ENCODE peak calls at places on chromosomes 7 and 10, in eight cellular contexts. G is progenitor cell of endocrine pancreas; S is ureter; I is astrocyte of the cerebellum; Q is coronary artery; Y is GM04504; V is activated CD4-positive, alpha-beta T cell treated with anti-CD3 and anti-CD28 coated beads for 4 hours; Z is Daoy. T is an unnamed sample.

GRCh38 chr7:105173586-105173985 is 159.6 kb downstream of the KMT2E start:
- DNase-seq in G (no peak), S (no peak), I (no peak), Q (no peak), Y (no peak), V (no peak), Z (no peak), T (no peak)

GRCh38 chr10:64658528-64658927 is 1137.3 kb downstream of the REEP3 start:
- DNase-seq in G (no peak), S (no peak), I (no peak), Q (no peak), Y (no peak), V (no peak), Z (no peak), T (no peak)

GRCh38 chr10:78920011-78920410 is 148.8 kb upstream of the ZMIZ1 start:
- DNase-seq in G (no peak), S (no peak), I (no peak), Q (no peak), Y (no peak), V (no peak), Z (no peak), T (no peak)

GRCh38 chr10:48609899-48610584 is 5.2 kb upstream of the ARHGAP22 start:
- DNase-seq in G (no peak), S (no peak), I (no peak), Q (peak), Y (no peak), V (no peak), Z (no peak), T (peak)

GRCh38 chr7:151199196-151199874 is 11.0 kb downstream of the H2BK1 start:
- DNase-seq in G (no peak), S (no peak), I (no peak), Q (no peak), Y (no peak), V (no peak), Z (no peak), T (no peak)

GRCh38 chr7:25820432-25821040 is 331.5 kb upstream of the NFE2L3 start:
- DNase-seq in G (no peak), S (no peak), I (no peak), Q (no peak), Y (no peak), V (no peak), Z (peak), T (no peak)

GRCh38 chr10:14023612-14024348 is 306.9 kb downstream of the FRMD4A start:
- DNase-seq in G (no peak), S (no peak), I (no peak), Q (no peak), Y (no peak), V (no peak), Z (no peak), T (no peak)

GRCh38 chr10:82394122-82394521 is 519.1 kb downstream of the NRG3 start:
- DNase-seq in G (no peak), S (no peak), I (no peak), Q (no peak), Y (no peak), V (no peak), Z (no peak), T (no peak)

GRCh38 chr10:114996542-114996941 is 58.5 kb downstream of the TRUB1 start:
- DNase-seq in G (no peak), S (no peak), I (no peak), Q (no peak), Y (no peak), V (no peak), Z (peak), T (no peak)

GRCh38 chr10:126153686-126154628 is 234.3 kb downstream of the ADAM12 start:
- DNase-seq in G (no peak), S (no peak), I (peak), Q (no peak), Y (no peak), V (no peak), Z (no peak), T (no peak)

GRCh38 chr7:412313-412710 is 107.3 kb downstream of the PDGFA start:
- DNase-seq in G (no peak), S (no peak), I (no peak), Q (no peak), Y (no peak), V (no peak), Z (no peak), T (no peak)

GRCh38 chr10:78185693-78186055 is 152.0 kb downstream of the RPS24 start:
- DNase-seq in G (no peak), S (no peak), I (no peak), Q (no peak), Y (no peak), V (no peak), Z (no peak), T (no peak)

GRCh38 chr7:123220396-123220795 is 20.6 kb upstream of the SLC13A1 start:
- DNase-seq in G (no peak), S (no peak), I (no peak), Q (no peak), Y (no peak), V (no peak), Z (no peak), T (no peak)

GRCh38 chr7:98617051-98617959 is at the start of gene NPTX2:
- DNase-seq in G (peak), S (no peak), I (no peak), Q (no peak), Y (no peak), V (no peak), Z (peak), T (no peak)

GRCh38 chr10:73771722-73772279 is 10.0 kb upstream of the CHCHD1 start:
- DNase-seq in G (peak), S (peak), I (peak), Q (no peak), Y (peak), V (peak), Z (peak), T (no peak)

GRCh38 chr10:56623064-56623463 is 262.0 kb upstream of the ZWINT start:
- DNase-seq in G (no peak), S (no peak), I (no peak), Q (no peak), Y (no peak), V (no peak), Z (no peak), T (no peak)

GRCh38 chr7:2247141-2247985 is 5.3 kb downstream of the NUDT1 start:
- DNase-seq in G (peak), S (no peak), I (no peak), Q (no peak), Y (no peak), V (no peak), Z (peak), T (no peak)

GRCh38 chr10:29688230-29688634 is 53.5 kb upstream of the SVIL start:
- DNase-seq in G (no peak), S (no peak), I (no peak), Q (no peak), Y (no peak), V (no peak), Z (peak), T (peak)

GRCh38 chr10:18238875-18239485 is 98.8 kb downstream of the CACNB2 start:
- DNase-seq in G (no peak), S (no peak), I (peak), Q (no peak), Y (no peak), V (no peak), Z (peak), T (no peak)

GRCh38 chr10:56653289-56653688 is 292.2 kb upstream of the ZWINT start:
- DNase-seq in G (no peak), S (no peak), I (no peak), Q (no peak), Y (no peak), V (no peak), Z (no peak), T (no peak)

GRCh38 chr7:29642494-29643155 is 79.0 kb downstream of the PRR15 start:
- DNase-seq in G (no peak), S (no peak), I (no peak), Q (no peak), Y (no peak), V (no peak), Z (no peak), T (no peak)

GRCh38 chr10:67836491-67836890 is 1.5 kb downstream of the DNAJC12 start:
- DNase-seq in G (no peak), S (no peak), I (no peak), Q (no peak), Y (no peak), V (no peak), Z (no peak), T (no peak)

GRCh38 chr7:122675011-122675410 is 23.9 kb downstream of the RNF133 start:
- DNase-seq in G (no peak), S (no peak), I (no peak), Q (no peak), Y (peak), V (no peak), Z (peak), T (no peak)

GRCh38 chr7:2554654-2555053 is 670 bp downstream of the BRAT1 start:
- DNase-seq in G (no peak), S (no peak), I (no peak), Q (no peak), Y (no peak), V (no peak), Z (no peak), T (no peak)

GRCh38 chr10:124357583-124357930 is 61.2 kb downstream of the OAT start:
- DNase-seq in G (no peak), S (no peak), I (no peak), Q (no peak), Y (no peak), V (no peak), Z (no peak), T (no peak)

GRCh38 chr7:30469303-30469702 is 9.3 kb downstream of the NOD1 start:
- DNase-seq in G (no peak), S (peak), I (peak), Q (peak), Y (peak), V (no peak), Z (peak), T (no peak)

T was measured in vagina.